ENCODE peak calls at places on chromosome 12, in seven cellular contexts. R is IMR-90, C is mesenchymal stem cell, U is neuronal stem cell, W is H9, L is trophoblast cell, A is H1. O is an unnamed sample. For H3K4me1, the result is how much of the 10 kb centered on the place peaks cover.

GRCh38 chr12:86727151-86727550 is 471.0 kb upstream of the MGAT4C start:
- DNase-seq in C (peak), L (no peak), R (peak), A (no peak), U (no peak), W (no peak), O (no peak)

GRCh38 chr12:124191024-124191359 is 103.9 kb upstream of the RFLNA start:
- DNase-seq in L (no peak), W (no peak), C (peak), R (no peak), A (no peak), U (no peak), O (peak)

GRCh38 chr12:65663648-65664047 is 160.6 kb upstream of the HMGA2 start:
- DNase-seq in U (no peak), A (no peak), C (peak), W (no peak), R (peak), L (no peak), O (no peak)

GRCh38 chr12:56257071-56257470 is 1.1 kb downstream of the ANKRD52 start:
- DNase-seq in W (no peak), C (no peak), L (no peak), R (no peak), U (no peak), A (no peak), O (no peak)

GRCh38 chr12:111546758-111547383 is 52.2 kb downstream of the ATXN2 start:
- DNase-seq in L (no peak), W (no peak), U (no peak), A (no peak), R (peak), C (no peak), O (no peak)

GRCh38 chr12:27207626-27208413 is 36.3 kb upstream of the STK38L start:
- DNase-seq in U (no peak), L (no peak), A (no peak), C (no peak), R (peak), W (no peak), O (no peak)

GRCh38 chr12:64273527-64274403 is 51.7 kb upstream of the KICS2 start:
- DNase-seq in A (peak), W (peak), C (peak), L (peak), R (no peak), U (no peak), O (peak)

GRCh38 chr12:56948881-56949280 is 8.5 kb downstream of the RDH16 start:
- DNase-seq in C (no peak), U (no peak), W (no peak), L (no peak), A (peak), R (no peak), O (no peak)

GRCh38 chr12:2195085-2195484 is 142.3 kb downstream of the CACNA1C start:
- DNase-seq in C (no peak), U (no peak), A (no peak), L (no peak), R (no peak), W (no peak), O (no peak)

GRCh38 chr12:67928621-67929369 is 60.5 kb upstream of the IFNG-AS1 start:
- DNase-seq in L (no peak), U (no peak), R (no peak), W (no peak), C (no peak), A (no peak), O (no peak)

GRCh38 chr12:32604565-32604964 is 74.5 kb upstream of the DNM1L start:
- DNase-seq in R (no peak), W (no peak), L (peak), C (no peak), A (no peak), U (no peak), O (no peak)

GRCh38 chr12:112527501-112527900 is 108.8 kb downstream of the PTPN11 start:
- DNase-seq in U (no peak), R (no peak), C (no peak), W (no peak), L (no peak), A (no peak), O (no peak)

GRCh38 chr12:117507547-117507946 is 146.1 kb upstream of the NOS1 start:
- DNase-seq in A (no peak), L (no peak), U (no peak), W (no peak), C (no peak), R (no peak), O (no peak)

GRCh38 chr12:11822071-11822818 is 172.8 kb downstream of the ETV6 start:
- DNase-seq in L (no peak), W (no peak), R (peak), C (peak), A (no peak), U (peak), O (no peak)

GRCh38 chr12:10385181-10385613 is 4.6 kb downstream of the KLRK1 start:
- DNase-seq in W (no peak), R (peak), C (peak), L (no peak), U (no peak), A (no peak), O (no peak)

GRCh38 chr12:18576104-18576622 is 161.6 kb downstream of the PLCZ1 start:
- DNase-seq in U (no peak), L (no peak), R (peak), C (no peak), A (no peak), W (no peak), O (no peak)

GRCh38 chr12:58081488-58081887 is 140.1 kb downstream of the ATP23 start:
- DNase-seq in C (no peak), R (no peak), W (no peak), A (no peak), L (no peak), U (no peak), O (no peak)

GRCh38 chr12:114636723-114637480 is 47.1 kb downstream of the TBX3 start:
- DNase-seq in C (peak), L (no peak), U (no peak), R (peak), W (peak), A (no peak), O (peak)

GRCh38 chr12:56361487-56362129 is 1.0 kb downstream of the APOF start:
- DNase-seq in W (no peak), A (no peak), L (no peak), U (no peak), C (no peak), R (no peak), O (no peak)

GRCh38 chr12:27460471-27460978 is 14.0 kb downstream of the SMCO2 start:
- DNase-seq in C (no peak), W (no peak), R (peak), L (no peak), U (no peak), A (no peak), O (no peak)

GRCh38 chr12:87444039-87444438 is 585.2 kb downstream of the C12orf50 start:
- DNase-seq in R (peak), W (no peak), C (no peak), L (peak), U (no peak), A (no peak), O (no peak)

GRCh38 chr12:79935624-79936040 is 735 bp upstream of the PPP1R12A start:
- DNase-seq in R (peak), W (no peak), A (no peak), U (peak), C (no peak), L (no peak), O (peak)

GRCh38 chr12:53380797-53381738 is 1.1 kb downstream of the SP1 start:
- DNase-seq in A (peak), C (peak), W (peak), U (no peak), L (peak), R (peak), O (peak)

GRCh38 chr12:66879392-66879791 is 200.5 kb upstream of the GRIP1 start:
- DNase-seq in A (no peak), U (no peak), R (no peak), W (no peak), C (no peak), L (no peak), O (no peak)

GRCh38 chr12:93115646-93116045 is 186.6 kb upstream of the EEA1 start:
- DNase-seq in R (peak), U (no peak), A (no peak), L (no peak), C (no peak), W (no peak), O (no peak)

GRCh38 chr12:106037524-106038298 is 101.0 kb downstream of the NUAK1 start:
- DNase-seq in R (no peak), U (no peak), C (no peak), A (no peak), W (no peak), L (no peak), O (no peak)

GRCh38 chr12:92745874-92746553 is 43.2 kb downstream of the PLEKHG7 start:
- DNase-seq in W (no peak), A (no peak), U (no peak), L (no peak), R (peak), C (peak), O (peak)

GRCh38 chr12:23949212-23950010 is at the start of gene SOX5:
- DNase-seq in W (peak), R (peak), U (peak), L (no peak), A (peak), C (peak), O (peak)

GRCh38 chr12:112524676-112525425 is 106.1 kb downstream of the PTPN11 start:
- DNase-seq in C (peak), R (peak), U (no peak), A (no peak), L (peak), W (peak), O (peak)

GRCh38 chr12:93762059-93762719 is 85.0 kb downstream of the CRADD start:
- DNase-seq in R (peak), W (no peak), U (no peak), L (no peak), C (peak), A (no peak), O (no peak)

GRCh38 chr12:83349907-83350611 is 663.4 kb downstream of the TMTC2 start:
- DNase-seq in W (no peak), R (no peak), A (no peak), U (no peak), L (no peak), C (no peak), O (no peak)

DNA sequence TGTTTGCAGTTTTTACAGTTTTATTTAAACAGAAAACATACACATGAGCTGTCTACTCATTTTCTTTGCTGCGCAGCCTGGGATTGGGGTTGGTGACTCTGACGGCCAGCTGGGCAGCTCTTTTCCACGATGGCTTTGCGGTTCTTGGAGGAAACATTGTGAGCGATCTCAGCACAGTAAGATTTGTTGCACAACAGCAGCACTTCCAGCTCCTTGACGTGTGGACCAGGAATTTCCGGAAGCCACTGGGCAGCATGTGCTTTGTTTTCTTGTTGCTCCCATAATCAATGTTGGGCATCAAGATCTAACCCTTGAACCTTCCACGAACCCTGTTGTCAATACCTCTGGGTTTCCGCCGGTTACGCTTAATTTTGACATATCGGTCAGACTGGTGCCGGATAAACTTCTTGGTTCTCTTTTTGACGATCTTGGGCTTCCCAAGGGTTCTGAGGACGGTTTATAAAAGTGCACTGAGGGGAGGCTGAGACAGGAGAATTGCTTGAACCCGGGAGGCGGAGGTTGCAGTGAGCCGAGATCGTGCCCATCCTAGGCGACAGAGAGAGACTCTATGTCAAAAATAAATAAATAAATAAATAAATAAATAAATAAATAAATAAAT is 21.8 kb downstream of the FKBP11 start:
- DNase-seq in W (no peak), R (peak), L (peak), A (no peak), C (peak), U (no peak), O (no peak)
- H4K8ac ChIP-seq in W (no peak), R (no peak), L (peak), A (peak), C (peak), U (no peak), O (no peak)

GRCh38 chr12:15712823-15713663 is 76.1 kb downstream of the EPS8 start:
- DNase-seq in C (no peak), W (no peak), U (no peak), R (no peak), A (no peak), L (no peak), O (no peak)

GRCh38 chr12:15719230-15719629 is 70.0 kb downstream of the EPS8 start:
- DNase-seq in R (no peak), W (no peak), L (no peak), A (no peak), U (no peak), C (no peak), O (no peak)

GRCh38 chr12:15717940-15718567 is 71.1 kb downstream of the EPS8 start:
- DNase-seq in W (no peak), L (no peak), R (no peak), U (no peak), C (no peak), A (no peak), O (no peak)

GRCh38 chr12:15714256-15714655 is 74.9 kb downstream of the EPS8 start:
- DNase-seq in L (no peak), U (no peak), C (no peak), A (no peak), R (no peak), W (no peak), O (no peak)

DNA sequence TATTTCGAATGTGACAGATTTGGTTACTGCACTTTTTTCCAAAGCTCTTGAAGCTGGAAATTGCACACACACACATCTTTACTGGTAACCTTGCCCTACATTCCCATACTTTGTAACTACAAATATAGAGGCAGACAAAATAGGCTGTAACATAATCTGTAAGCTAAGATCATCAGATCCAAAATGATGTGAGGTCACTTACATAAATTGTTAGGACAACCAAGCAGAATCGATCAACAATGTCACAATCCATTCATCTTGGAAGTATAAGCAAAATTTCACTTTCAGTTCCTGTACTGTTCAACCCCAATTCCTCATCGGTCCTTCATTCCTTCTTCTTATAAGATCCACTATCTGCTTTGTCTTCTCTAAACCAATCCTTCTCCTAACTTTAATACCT is 72.6 kb downstream of the EPS8 start:
- DNase-seq in W (no peak), R (no peak), L (no peak), A (no peak), C (no peak), U (no peak), O (no peak)
- H3K4me1 ChIP-seq in W (under half), R (under half), L (under half), A (under half), C (under half), U (under half), O (under half)

GRCh38 chr12:6929806-6930452 is 2.2 kb downstream of the ATN1 start:
- DNase-seq in W (no peak), C (no peak), L (no peak), R (no peak), U (no peak), A (no peak), O (peak)
- H3K27ac ChIP-seq in W (no peak), C (no peak), L (peak), R (no peak), U (no peak), A (no peak), O (no peak)

DNA sequence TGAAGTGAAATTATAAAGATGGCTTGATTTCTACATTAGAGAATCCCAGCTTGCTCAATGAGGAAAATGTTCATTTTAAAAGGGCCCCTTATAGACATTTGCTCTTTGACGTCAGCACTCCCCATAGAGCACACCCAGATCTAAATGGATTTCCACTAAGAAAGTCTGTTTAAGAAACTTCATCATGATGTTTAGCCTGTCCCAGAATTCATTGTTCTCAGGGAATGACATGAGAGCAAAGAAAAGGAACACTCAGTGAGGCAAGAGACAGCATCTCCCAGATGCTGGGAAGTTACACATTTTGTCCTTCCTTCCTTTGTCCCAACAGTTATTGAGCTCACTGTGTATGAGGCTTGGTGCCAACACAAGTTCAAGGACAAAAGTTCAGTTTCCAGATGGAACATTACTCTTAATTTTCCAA is 4.9 kb downstream of the PHLDA1 start:
- DNase-seq in R (peak), A (no peak), U (no peak), L (no peak), C (peak), W (no peak), O (no peak)
- H4K8ac ChIP-seq in R (peak), A (no peak), U (no peak), L (no peak), C (peak), W (no peak), O (no peak)

DNA sequence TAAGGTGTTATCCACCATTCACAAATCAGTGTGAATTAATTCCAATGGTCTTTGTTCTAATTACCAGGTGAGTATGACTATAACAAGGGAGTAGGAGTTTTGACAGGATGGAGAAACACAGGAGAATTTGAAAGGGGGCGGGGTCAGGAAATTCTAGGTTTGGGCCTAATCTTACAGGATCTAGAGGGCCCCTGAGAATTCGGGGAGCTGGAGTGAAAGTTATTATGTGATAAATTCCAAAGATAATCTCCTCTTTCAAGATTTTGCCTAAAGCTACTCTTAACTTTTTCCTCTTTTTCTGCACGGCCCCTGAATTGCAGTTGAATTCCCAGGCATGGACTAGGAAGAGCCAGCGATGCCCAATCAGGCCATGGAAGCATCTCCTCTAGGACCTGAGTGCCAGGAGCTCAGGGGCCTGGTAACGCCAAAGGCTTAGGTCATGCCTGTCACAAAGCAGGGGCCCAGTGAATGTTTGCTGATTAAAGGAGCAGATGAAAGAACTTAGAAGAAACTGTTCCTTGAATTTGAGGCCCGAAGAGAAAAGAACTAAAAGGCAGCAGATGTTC is 195.6 kb downstream of the PPM1H start:
- DNase-seq in W (no peak), R (no peak), L (no peak), U (no peak), A (no peak), C (no peak), O (peak)
- H3K4me1 ChIP-seq in W (under half), R (under half), L (under half), U (under half), A (under half), C (under half), O (under half)

DNA sequence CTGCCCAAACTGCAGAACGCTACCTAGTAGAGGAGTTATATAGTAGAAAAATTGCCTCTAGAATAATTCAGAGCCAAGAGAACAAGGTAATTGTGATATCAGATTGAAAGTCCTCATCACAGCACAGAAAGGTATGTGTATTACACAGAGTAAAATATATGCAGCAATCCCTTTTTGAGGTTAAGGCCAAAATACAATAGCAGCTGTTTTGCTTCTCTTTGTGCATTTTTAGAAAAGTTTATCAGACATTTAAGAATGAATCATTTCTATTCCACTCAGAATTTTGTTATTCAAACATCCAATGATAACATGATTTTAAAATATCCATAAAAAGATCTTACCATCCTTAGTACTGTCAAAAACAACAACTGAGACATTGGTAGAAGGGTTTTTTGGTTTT is 45.1 kb downstream of the GNPTAB start:
- DNase-seq in L (no peak), R (no peak), W (no peak), A (no peak), U (no peak), C (no peak), O (no peak)
- H3K27ac ChIP-seq in L (no peak), R (no peak), W (no peak), A (no peak), U (no peak), C (no peak), O (no peak)

DNA sequence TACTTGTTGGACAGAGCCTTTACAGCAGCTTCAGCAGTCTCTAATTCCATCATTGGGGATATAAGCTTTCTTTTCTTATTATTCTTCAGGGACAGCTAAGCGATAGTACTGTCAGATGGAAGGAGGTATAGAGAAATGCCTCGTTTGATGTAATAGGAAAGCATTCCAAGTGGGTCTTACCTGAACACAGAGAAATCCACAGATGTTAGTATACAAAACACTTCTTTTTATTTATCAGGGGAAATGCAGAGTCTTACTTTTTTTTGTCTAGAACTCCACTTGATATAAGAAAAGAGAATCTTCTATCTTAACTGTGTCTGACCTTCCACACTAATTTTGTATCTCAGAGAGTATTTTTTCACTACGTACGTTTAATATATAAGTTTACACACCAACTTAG is 1.9 kb downstream of the SYT1 start:
- DNase-seq in A (no peak), L (no peak), W (no peak), R (no peak), C (no peak), U (no peak), O (no peak)
- H4K8ac ChIP-seq in A (no peak), L (no peak), W (no peak), R (no peak), C (no peak), U (no peak), O (no peak)

GRCh38 chr12:46384451-46385301 is 12.1 kb upstream of the SLC38A2 start:
- DNase-seq in L (no peak), A (no peak), R (no peak), C (peak), W (no peak), U (no peak), O (no peak)
- H3K4me1 ChIP-seq in L (under half), A (under half), R (under half), C (under half), W (under half), U (under half), O (under half)

DNA sequence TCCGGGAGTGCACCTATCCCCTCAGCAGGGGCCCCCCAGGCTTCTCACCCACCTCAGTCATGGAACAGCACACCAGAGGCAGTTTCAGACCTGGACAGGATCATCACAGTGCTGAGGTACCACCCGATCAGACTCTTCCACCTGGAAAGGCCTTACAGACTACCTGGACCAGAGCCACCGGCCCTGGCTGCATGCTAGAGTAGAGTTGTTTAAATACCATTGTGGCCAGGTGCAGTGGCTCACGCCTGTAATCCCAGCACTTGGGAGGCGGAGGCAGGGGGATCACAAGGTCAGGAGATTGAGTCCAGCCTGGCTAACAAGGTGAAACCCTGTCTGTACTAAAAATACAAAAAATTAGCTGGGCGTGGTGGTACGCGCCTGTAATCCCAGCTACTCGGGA is 61.5 kb downstream of the TSPAN11 start:
- DNase-seq in R (no peak), C (no peak), L (no peak), W (no peak), U (no peak), A (no peak), O (no peak)
- H3K27ac ChIP-seq in R (no peak), C (no peak), L (no peak), W (no peak), U (no peak), A (no peak), O (no peak)

O was measured in mesendoderm.